ENCODE peak calls at places on chromosome 10, in four cellular contexts. One of them, this sample, is unnamed.

GRCh38 chr10:70549962-70550845 is 52.3 kb downstream of the PRF1 start:
- DNase-seq in K562: peak
- DNase-seq in A549: peak
- DNase-seq in WTC11: peak
- DNase-seq in this sample: peak

GRCh38 chr10:69703766-69704191 is 73.7 kb downstream of the FAM241B start:
- DNase-seq in WTC11: no peak
- DNase-seq in K562: no peak
- DNase-seq in A549: peak
- DNase-seq in this sample: peak

GRCh38 chr10:58518775-58519174 is 6.1 kb downstream of the BICC1 start:
- DNase-seq in K562: no peak
- DNase-seq in WTC11: no peak
- DNase-seq in A549: peak
- DNase-seq in this sample: no peak

GRCh38 chr10:3780766-3781457 is 4.1 kb downstream of the KLF6 start:
- DNase-seq in WTC11: no peak
- DNase-seq in K562: no peak
- DNase-seq in A549: no peak
- DNase-seq in this sample: no peak

GRCh38 chr10:58894929-58895328 is 281.5 kb upstream of the PHYHIPL start:
- DNase-seq in K562: no peak
- DNase-seq in A549: peak
- DNase-seq in WTC11: no peak
- DNase-seq in this sample: no peak

GRCh38 chr10:507355-507699 is 182.1 kb downstream of the DIP2C start:
- DNase-seq in WTC11: no peak
- DNase-seq in A549: no peak
- DNase-seq in K562: no peak
- DNase-seq in this sample: no peak

GRCh38 chr10:26939290-26939956 is 78.7 kb upstream of the ABI1 start:
- DNase-seq in K562: no peak
- DNase-seq in A549: no peak
- DNase-seq in WTC11: no peak
- DNase-seq in this sample: no peak

GRCh38 chr10:99403674-99404073 is 26.8 kb downstream of the GOT1 start:
- DNase-seq in WTC11: no peak
- DNase-seq in A549: no peak
- DNase-seq in K562: no peak
- DNase-seq in this sample: no peak

GRCh38 chr10:117548191-117548668 is 5.7 kb downstream of the EMX2 start:
- DNase-seq in A549: no peak
- DNase-seq in K562: no peak
- DNase-seq in WTC11: no peak
- DNase-seq in this sample: no peak

GRCh38 chr10:102291221-102291905 is 46.0 kb downstream of the GBF1 start:
- DNase-seq in K562: no peak
- DNase-seq in A549: no peak
- DNase-seq in WTC11: no peak
- DNase-seq in this sample: no peak

GRCh38 chr10:76311752-76312699 is 880.6 kb downstream of the LRMDA start:
- DNase-seq in WTC11: peak
- DNase-seq in K562: peak
- DNase-seq in A549: peak
- DNase-seq in this sample: peak

GRCh38 chr10:81894616-81895015 is 19.6 kb downstream of the NRG3 start:
- DNase-seq in K562: no peak
- DNase-seq in WTC11: no peak
- DNase-seq in A549: no peak
- DNase-seq in this sample: no peak

GRCh38 chr10:124946945-124947344 is 5.0 kb downstream of the ZRANB1 start:
- DNase-seq in K562: peak
- DNase-seq in WTC11: no peak
- DNase-seq in A549: no peak
- DNase-seq in this sample: no peak

GRCh38 chr10:59905735-59906416 is 480 bp downstream of the CCDC6 start:
- DNase-seq in K562: peak
- DNase-seq in WTC11: no peak
- DNase-seq in A549: no peak
- DNase-seq in this sample: peak

GRCh38 chr10:116410351-116410750 is 17.3 kb upstream of the PNLIPRP3 start:
- DNase-seq in WTC11: no peak
- DNase-seq in K562: no peak
- DNase-seq in A549: no peak
- DNase-seq in this sample: no peak

GRCh38 chr10:21975378-21975990 is 28.0 kb downstream of the DNAJC1 start:
- DNase-seq in WTC11: no peak
- DNase-seq in A549: no peak
- DNase-seq in K562: no peak
- DNase-seq in this sample: no peak

GRCh38 chr10:33248638-33249037 is 85.8 kb downstream of the NRP1 start:
- DNase-seq in A549: no peak
- DNase-seq in K562: no peak
- DNase-seq in WTC11: no peak
- DNase-seq in this sample: peak

GRCh38 chr10:132418520-132419416 is 21.8 kb downstream of the PWWP2B start:
- DNase-seq in WTC11: peak
- DNase-seq in K562: no peak
- DNase-seq in A549: peak
- DNase-seq in this sample: peak

GRCh38 chr10:86757110-86757790 is 831 bp downstream of the BMPR1A start:
- DNase-seq in K562: peak
- DNase-seq in A549: peak
- DNase-seq in WTC11: no peak
- DNase-seq in this sample: peak

DNA sequence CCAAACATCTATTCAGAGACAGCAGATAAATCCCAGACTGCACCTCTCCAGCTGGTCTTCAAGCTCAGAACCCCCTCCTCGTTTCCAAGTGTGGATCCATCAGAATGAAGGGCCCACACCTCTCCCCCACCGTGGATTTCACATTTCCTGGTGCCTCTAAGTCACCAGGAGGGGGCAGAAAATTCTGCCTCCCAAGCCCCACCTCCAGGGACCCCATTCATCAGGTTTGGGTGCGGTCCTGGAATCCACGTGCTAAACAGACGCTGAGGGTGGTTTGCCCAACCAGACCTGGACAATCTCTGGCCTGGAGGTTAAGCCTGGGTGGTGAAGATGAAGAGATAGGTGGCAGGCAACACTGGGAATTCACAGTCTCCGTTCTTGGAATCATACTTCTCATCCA is 92.4 kb downstream of the WDR11 start:
- DNase-seq in WTC11: no peak
- DNase-seq in K562: peak
- DNase-seq in A549: no peak
- DNase-seq in this sample: no peak
- TF ChIP-seq MAX in WTC11: no peak
- TF ChIP-seq MAX in K562: no peak
- TF ChIP-seq MAX in A549: no peak
- TF ChIP-seq MAX in this sample: no peak

GRCh38 chr10:100664509-100664908 is 80.9 kb upstream of the PAX2 start:
- DNase-seq in WTC11: no peak
- DNase-seq in A549: no peak
- DNase-seq in K562: no peak
- DNase-seq in this sample: no peak
- TF ChIP-seq MAX in WTC11: no peak
- TF ChIP-seq MAX in A549: no peak
- TF ChIP-seq MAX in K562: no peak
- TF ChIP-seq MAX in this sample: no peak

DNA sequence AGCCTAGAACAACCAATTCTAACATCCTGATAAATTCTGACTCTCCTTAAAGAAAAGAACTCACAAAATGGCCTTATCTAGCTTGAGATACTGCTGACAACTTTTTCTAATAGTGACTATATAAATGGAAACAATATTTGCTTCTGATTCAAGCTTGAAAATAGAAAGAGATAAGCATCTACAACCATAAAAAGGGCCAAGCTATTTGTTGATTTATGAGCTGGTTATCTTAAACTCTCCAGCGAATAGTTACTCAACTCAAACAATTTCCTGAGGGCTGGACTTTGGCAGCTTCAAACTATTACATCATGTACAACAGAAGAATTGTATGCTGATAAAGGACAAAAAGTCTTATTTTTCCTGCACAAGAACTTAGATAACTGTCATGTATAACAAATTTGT is 4.6 kb downstream of the USP54 start:
- DNase-seq in A549: peak
- DNase-seq in K562: no peak
- DNase-seq in WTC11: no peak
- DNase-seq in this sample: peak
- TF ChIP-seq MAX in A549: no peak
- TF ChIP-seq MAX in K562: no peak
- TF ChIP-seq MAX in WTC11: no peak
- TF ChIP-seq MAX in this sample: no peak

DNA sequence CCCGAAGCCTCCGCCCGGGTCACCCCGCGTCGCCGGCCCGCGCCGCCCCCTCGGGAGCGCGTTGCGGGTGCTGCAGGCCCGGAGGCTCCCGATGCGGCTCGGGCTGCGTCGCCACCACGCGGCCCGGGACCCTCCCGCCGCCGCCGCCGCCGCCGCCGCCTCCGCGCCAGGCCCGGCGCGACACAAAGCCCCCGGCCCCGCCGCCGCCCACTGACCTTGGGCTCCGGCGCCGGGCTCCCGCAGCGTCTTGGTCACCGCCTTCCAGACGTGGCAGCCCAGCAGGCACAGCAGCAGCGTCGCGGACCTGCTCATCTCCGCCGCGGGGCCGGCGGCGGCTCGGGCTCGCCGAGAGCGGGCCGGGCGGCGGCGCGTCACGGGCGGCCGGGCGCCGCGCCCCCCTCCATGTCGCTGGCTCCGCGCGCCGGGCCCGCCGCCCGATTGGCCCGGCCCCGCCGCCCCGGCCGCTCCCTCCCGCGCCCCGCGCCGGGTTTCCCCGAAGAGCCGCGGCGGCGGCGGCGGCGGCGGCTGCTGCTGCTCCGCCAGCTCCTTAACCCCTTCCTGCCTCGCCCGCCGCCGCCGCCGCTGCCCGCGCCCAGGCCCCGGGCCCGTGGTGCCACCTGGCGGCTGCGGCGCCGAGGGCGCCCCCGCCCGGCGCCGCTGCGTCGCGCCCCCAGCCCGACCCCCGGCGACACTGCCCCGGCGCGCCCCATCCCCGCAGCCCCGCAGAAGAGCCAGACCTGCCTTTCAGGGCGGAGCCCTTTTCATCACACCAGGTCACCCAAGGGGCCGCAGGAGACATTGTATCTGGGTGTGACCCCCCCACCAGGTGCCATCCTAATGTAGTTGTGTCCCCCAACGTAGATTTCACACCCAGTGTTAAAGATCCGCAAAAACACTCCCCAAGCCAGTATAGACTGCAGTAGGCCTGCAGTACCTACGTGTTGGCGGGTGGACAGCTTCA is at the start of gene FAM171A1:
- DNase-seq in K562: peak
- DNase-seq in WTC11: peak
- DNase-seq in A549: peak
- DNase-seq in this sample: peak
- TF ChIP-seq MAX in K562: no peak
- TF ChIP-seq MAX in WTC11: no peak
- TF ChIP-seq MAX in A549: no peak
- TF ChIP-seq MAX in this sample: no peak

GRCh38 chr10:130930821-130931220 is 380.7 kb downstream of the TCERG1L start:
- DNase-seq in WTC11: no peak
- DNase-seq in A549: no peak
- DNase-seq in K562: no peak
- DNase-seq in this sample: no peak
- TF ChIP-seq MAX in WTC11: no peak
- TF ChIP-seq MAX in A549: no peak
- TF ChIP-seq MAX in K562: no peak
- TF ChIP-seq MAX in this sample: no peak